ENCODE peak calls at places on chromosome 19, in five cellular contexts. F is progenitor cell of endocrine pancreas, P is tibial artery, T is AG04450, L is thoracic aorta. A is an unnamed sample.

GRCh38 chr19:14933506-14933905 is 7.8 kb upstream of the OR7C2 start:
- DNase-seq in F (no peak), P (no peak), T (no peak), L (no peak), A (no peak)

GRCh38 chr19:51607077-51607476 is 23.1 kb downstream of the SIGLEC5 start:
- DNase-seq in F (no peak), P (no peak), T (no peak), L (no peak), A (no peak)

GRCh38 chr19:2027361-2027760 is 11.8 kb upstream of the BTBD2 start:
- DNase-seq in F (no peak), P (no peak), T (no peak), L (no peak), A (no peak)

GRCh38 chr19:35074426-35075201 is 33.1 kb downstream of the HPN start:
- DNase-seq in F (no peak), P (no peak), T (no peak), L (no peak), A (no peak)

GRCh38 chr19:35509861-35510625 is 3.4 kb downstream of the DMKN start:
- DNase-seq in F (peak; percentile 98), P (peak; percentile 74), T (no peak), L (no peak), A (peak; percentile 76)

GRCh38 chr19:58380736-58381459 is at the start of gene ZNF837:
- DNase-seq in F (peak; percentile 91), P (peak; percentile 100), T (peak; percentile 100), L (peak; percentile 92), A (peak; percentile 92)

GRCh38 chr19:47895165-47895782 is 9.2 kb upstream of the SULT2A1 start:
- DNase-seq in F (no peak), P (no peak), T (no peak), L (no peak), A (no peak)

GRCh38 chr19:49155830-49156346 is 692 bp upstream of the HRC start:
- DNase-seq in F (no peak), P (no peak), T (no peak), L (no peak), A (no peak)

GRCh38 chr19:2250765-2251576 is 1.8 kb downstream of the AMH start:
- DNase-seq in F (no peak), P (no peak), T (no peak), L (no peak), A (no peak)

GRCh38 chr19:42528354-42529247 is at the start of gene CEACAM1:
- DNase-seq in F (no peak), P (no peak), T (no peak), L (no peak), A (no peak)

GRCh38 chr19:35066691-35067563 is 25.4 kb downstream of the HPN start:
- DNase-seq in F (peak; percentile 87), P (peak; percentile 89), T (peak; percentile 55), L (peak; percentile 43), A (peak; percentile 94)

GRCh38 chr19:48490980-48491792 is 20.4 kb downstream of the LMTK3 start:
- DNase-seq in F (no peak), P (no peak), T (no peak), L (no peak), A (no peak)

GRCh38 chr19:49655570-49656455 is 9.8 kb downstream of the IRF3 start:
- DNase-seq in F (no peak), P (no peak), T (no peak), L (no peak), A (no peak)

GRCh38 chr19:47020132-47020805 is 632 bp downstream of the NPAS1 start:
- DNase-seq in F (no peak), P (no peak), T (no peak), L (no peak), A (no peak)

GRCh38 chr19:48685583-48685982 is 10.2 kb upstream of the FUT2 start:
- DNase-seq in F (no peak), P (no peak), T (no peak), L (no peak), A (no peak)

GRCh38 chr19:19171821-19172532 is 1.9 kb upstream of the MEF2B start:
- DNase-seq in F (no peak), P (no peak), T (peak; percentile 61), L (no peak), A (no peak)

GRCh38 chr19:35090160-35090794 is 25.3 kb upstream of the FXYD3 start:
- DNase-seq in F (peak; percentile 28), P (no peak), T (no peak), L (no peak), A (peak; percentile 60)

GRCh38 chr19:17385878-17386611 is 8.0 kb downstream of the CCDC194 start:
- DNase-seq in F (peak; percentile 50), P (peak; percentile 79), T (no peak), L (no peak), A (peak; percentile 67)

GRCh38 chr19:57191141-57192063 is at the start of gene ZNF264:
- DNase-seq in F (peak; percentile 70), P (peak; percentile 93), T (peak; percentile 61), L (peak; percentile 54), A (peak; percentile 79)

GRCh38 chr19:15911599-15912237 is 13.8 kb upstream of the CYP4F2 start:
- DNase-seq in F (no peak), P (no peak), T (no peak), L (no peak), A (no peak)

GRCh38 chr19:55441319-55441691 is 1.8 kb downstream of the SHISA7 start:
- DNase-seq in F (no peak), P (no peak), T (no peak), L (no peak), A (no peak)

GRCh38 chr19:54338521-54338920 is 441 bp downstream of the LILRA4 start:
- DNase-seq in F (no peak), P (no peak), T (no peak), L (no peak), A (no peak)

GRCh38 chr19:17020823-17021222 is 5.8 kb downstream of the CPAMD8 start:
- DNase-seq in F (no peak), P (no peak), T (no peak), L (no peak), A (no peak)

GRCh38 chr19:1819976-1820255 is 7.8 kb upstream of the ATP8B3 start:
- DNase-seq in F (no peak), P (no peak), T (no peak), L (no peak), A (no peak)

GRCh38 chr19:456547-457110 is 4.2 kb downstream of the SHC2 start:
- DNase-seq in F (no peak), P (no peak), T (no peak), L (no peak), A (no peak)

GRCh38 chr19:43765109-43765876 is 10.5 kb upstream of the SMG9 start:
- DNase-seq in F (no peak), P (peak; percentile 86), T (peak; percentile 81), L (peak; percentile 44), A (no peak)

GRCh38 chr19:51121257-51121656 is 3.4 kb upstream of the SIGLEC9 start:
- DNase-seq in F (no peak), P (no peak), T (no peak), L (no peak), A (no peak)

GRCh38 chr19:29685326-29685725 is 20.1 kb downstream of the PLEKHF1 start:
- DNase-seq in F (no peak), P (no peak), T (no peak), L (no peak), A (no peak)

GRCh38 chr19:55358493-55358892 is 4.0 kb upstream of the COX6B2 start:
- DNase-seq in F (no peak), P (no peak), T (no peak), L (no peak), A (no peak)

GRCh38 chr19:1690570-1691307 is 38.3 kb upstream of the TCF3 start:
- DNase-seq in F (no peak), P (no peak), T (no peak), L (no peak), A (peak; percentile 60)

GRCh38 chr19:15448778-15449619 is 757 bp downstream of the WIZ start:
- DNase-seq in F (no peak), P (peak; percentile 70), T (no peak), L (no peak), A (no peak)

DNA sequence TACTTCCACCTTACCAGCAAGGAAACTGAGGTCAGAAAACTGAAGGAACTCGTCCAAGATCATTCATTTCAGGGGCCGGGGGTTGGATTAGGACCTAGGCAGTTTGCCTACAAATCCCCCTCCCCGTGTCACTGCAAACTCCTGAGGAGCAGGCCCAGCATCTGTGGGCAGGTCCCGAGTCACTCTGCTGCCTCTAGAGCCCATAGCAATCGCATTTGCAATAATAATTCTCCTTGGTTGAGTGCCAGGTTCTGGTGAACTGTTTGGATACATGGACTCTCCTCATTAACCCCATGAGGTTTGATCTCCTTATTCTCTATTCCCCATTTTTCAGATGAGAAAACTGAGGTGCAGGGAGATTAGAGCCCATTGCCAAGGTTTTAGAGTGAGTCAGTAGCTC is 903 bp downstream of the PIN1 start:
- DNase-seq in F (no peak), P (no peak), T (no peak), L (no peak), A (no peak)
- TF ChIP-seq CTCF in F (no peak), P (no peak), T (peak; percentile 7), L (no peak), A (no peak)

DNA sequence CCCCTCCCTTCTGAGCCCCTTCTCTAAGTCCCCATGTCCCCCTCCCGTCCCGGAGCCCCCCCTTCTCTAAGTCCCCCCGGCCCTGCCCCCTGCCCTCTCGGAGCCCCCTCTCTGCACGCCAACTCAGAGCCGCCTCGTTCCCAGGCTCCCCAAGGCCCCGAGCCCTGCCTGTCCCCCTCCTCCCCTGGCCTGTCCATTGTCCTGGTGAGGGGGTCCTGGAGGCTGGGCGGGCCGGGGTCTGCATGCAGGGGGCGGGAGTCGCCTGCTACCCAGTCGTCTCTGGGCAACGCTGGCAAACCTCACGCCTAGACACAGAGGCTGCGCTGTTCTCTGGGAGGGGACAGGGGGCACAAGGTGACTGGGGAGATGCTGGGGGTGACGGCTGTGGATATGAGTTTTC is 39.2 kb upstream of the SEMA6B start:
- DNase-seq in F (no peak), P (no peak), T (no peak), L (no peak), A (no peak)
- TF ChIP-seq CTCF in F (no peak), P (no peak), T (no peak), L (no peak), A (no peak)

DNA sequence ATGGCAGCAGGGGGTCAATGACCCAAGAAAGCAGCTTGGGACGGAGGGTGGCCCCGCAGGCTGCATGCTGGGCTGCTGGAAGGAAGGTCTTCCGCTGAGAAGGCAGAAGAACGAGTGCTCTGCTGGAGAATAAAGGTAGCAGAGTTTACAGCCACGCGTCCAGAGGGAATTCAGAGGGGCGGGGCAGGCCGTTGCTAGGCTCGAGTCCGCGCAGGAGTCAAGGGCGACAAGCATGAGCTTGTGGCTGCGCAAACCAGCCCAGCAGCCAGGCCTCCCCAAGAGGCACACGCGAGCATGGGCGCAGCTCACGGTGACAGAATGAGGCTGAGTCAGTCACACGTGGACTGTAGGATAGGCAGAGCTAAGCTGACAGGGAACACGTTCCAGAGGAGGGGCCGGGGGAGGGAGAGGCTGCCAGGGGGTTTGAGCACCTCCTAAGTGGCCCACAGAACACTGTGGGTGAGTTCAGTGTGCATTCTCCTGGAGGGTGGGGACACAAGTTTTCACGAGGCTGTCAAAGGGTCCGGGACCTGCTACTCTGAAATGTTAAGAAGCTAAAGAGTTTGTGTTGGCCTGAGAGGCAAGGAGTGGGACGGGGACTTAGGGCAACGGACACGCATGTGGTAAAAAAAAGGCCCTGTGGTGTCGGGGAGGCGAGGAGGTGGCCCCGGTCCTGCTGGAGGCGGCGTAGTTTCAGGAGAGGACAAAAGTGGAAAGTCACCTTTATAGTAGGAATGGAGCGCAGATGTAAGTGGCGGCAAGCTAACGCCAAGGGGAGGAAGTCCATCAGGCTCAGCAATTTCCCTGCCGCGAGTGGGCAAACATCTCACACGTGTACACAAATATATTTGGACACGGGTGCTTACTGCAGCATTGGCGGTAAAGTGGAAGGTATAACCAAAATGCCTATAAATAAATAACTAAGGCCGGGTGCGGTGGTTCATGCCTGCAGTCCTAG is 17.7 kb downstream of the RFX2 start:
- DNase-seq in F (peak; percentile 59), P (peak; percentile 96), T (no peak), L (peak; percentile 52), A (peak; percentile 57)
- TF ChIP-seq CTCF in F (peak; percentile 9), P (peak; percentile 57), T (peak; percentile 1), L (peak; percentile 43), A (no peak)

GRCh38 chr19:7871280-7871529 is 3.0 kb downstream of the PRR36 start:
- DNase-seq in F (no peak), P (no peak), T (no peak), L (no peak), A (no peak)
- TF ChIP-seq CTCF in F (no peak), P (no peak), T (no peak), L (no peak), A (no peak)